ENCODE peak calls at places on chromosomes 2 and 18, in four cellular contexts. One of them, this sample, is unnamed.

GRCh38 chr2:118687201-118687600 is 160.2 kb downstream of the EN1 start:
- DNase-seq in GM12865: no peak
- DNase-seq in Caco-2: no peak
- DNase-seq in CD8-positive, alpha-beta memory T cell: no peak
- DNase-seq in this sample: no peak

GRCh38 chr18:63079114-63079513 is 240.5 kb downstream of the BCL2 start:
- DNase-seq in GM12865: peak
- DNase-seq in CD8-positive, alpha-beta memory T cell: no peak
- DNase-seq in Caco-2: no peak
- DNase-seq in this sample: no peak

GRCh38 chr2:223744580-223744979 is 92.8 kb downstream of the AP1S3 start:
- DNase-seq in CD8-positive, alpha-beta memory T cell: no peak
- DNase-seq in Caco-2: peak
- DNase-seq in GM12865: no peak
- DNase-seq in this sample: no peak

GRCh38 chr18:68660355-68661183 is 54.3 kb downstream of the TMX3 start:
- DNase-seq in GM12865: peak
- DNase-seq in CD8-positive, alpha-beta memory T cell: no peak
- DNase-seq in Caco-2: no peak
- DNase-seq in this sample: peak

GRCh38 chr18:46542545-46542944 is 114.5 kb downstream of the LOXHD1 start:
- DNase-seq in Caco-2: no peak
- DNase-seq in GM12865: no peak
- DNase-seq in CD8-positive, alpha-beta memory T cell: no peak
- DNase-seq in this sample: no peak

GRCh38 chr2:235390108-235390815 is 103.6 kb upstream of the AGAP1 start:
- DNase-seq in Caco-2: no peak
- DNase-seq in GM12865: peak
- DNase-seq in CD8-positive, alpha-beta memory T cell: peak
- DNase-seq in this sample: peak

GRCh38 chr2:168964251-168964807 is 63.2 kb downstream of the G6PC2 start:
- DNase-seq in Caco-2: no peak
- DNase-seq in CD8-positive, alpha-beta memory T cell: no peak
- DNase-seq in GM12865: no peak
- DNase-seq in this sample: peak

GRCh38 chr18:79914614-79915160 is 36.8 kb downstream of the SLC66A2 start:
- DNase-seq in CD8-positive, alpha-beta memory T cell: no peak
- DNase-seq in Caco-2: no peak
- DNase-seq in GM12865: no peak
- DNase-seq in this sample: no peak

GRCh38 chr2:133667085-133667484 is 98.8 kb upstream of the NCKAP5 start:
- DNase-seq in Caco-2: no peak
- DNase-seq in GM12865: no peak
- DNase-seq in CD8-positive, alpha-beta memory T cell: no peak
- DNase-seq in this sample: no peak

GRCh38 chr2:1489486-1489885 is 76.2 kb downstream of the TPO start:
- DNase-seq in CD8-positive, alpha-beta memory T cell: no peak
- DNase-seq in GM12865: no peak
- DNase-seq in Caco-2: no peak
- DNase-seq in this sample: no peak

GRCh38 chr2:173607601-173608311 is 253.1 kb downstream of the CDCA7 start:
- DNase-seq in GM12865: no peak
- DNase-seq in CD8-positive, alpha-beta memory T cell: no peak
- DNase-seq in Caco-2: no peak
- DNase-seq in this sample: no peak

GRCh38 chr2:17442334-17442733 is 75.9 kb downstream of the RAD51AP2 start:
- DNase-seq in GM12865: no peak
- DNase-seq in CD8-positive, alpha-beta memory T cell: no peak
- DNase-seq in Caco-2: no peak
- DNase-seq in this sample: no peak

GRCh38 chr18:12639990-12640880 is 17.7 kb downstream of the SPIRE1 start:
- DNase-seq in Caco-2: no peak
- DNase-seq in CD8-positive, alpha-beta memory T cell: no peak
- DNase-seq in GM12865: no peak
- DNase-seq in this sample: no peak
- H3K4me3 ChIP-seq in Caco-2: no peak
- H3K4me3 ChIP-seq in CD8-positive, alpha-beta memory T cell: no peak
- H3K4me3 ChIP-seq in GM12865: no peak
- H3K4me3 ChIP-seq in this sample: no peak

DNA sequence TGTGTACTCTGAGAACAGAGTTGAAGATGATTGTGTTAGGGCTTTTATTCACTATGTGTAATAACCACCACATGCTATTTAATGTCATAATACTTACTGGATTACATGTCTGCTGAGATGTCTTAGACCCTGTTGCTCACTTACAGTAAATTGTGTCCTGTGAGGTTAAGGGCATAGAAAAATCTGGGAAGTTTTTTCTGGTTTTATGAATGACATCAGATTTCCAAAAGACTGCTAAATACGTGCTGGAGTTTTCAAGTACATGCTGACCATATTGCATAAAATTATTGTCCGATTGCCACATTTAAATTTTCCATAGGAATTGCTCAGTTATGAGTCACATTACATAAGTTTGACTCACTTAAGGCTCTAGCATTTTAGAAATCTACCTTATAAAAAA is 96.7 kb upstream of the COL5A2 start:
- DNase-seq in Caco-2: no peak
- DNase-seq in CD8-positive, alpha-beta memory T cell: no peak
- DNase-seq in GM12865: no peak
- DNase-seq in this sample: no peak
- H3K4me3 ChIP-seq in Caco-2: no peak
- H3K4me3 ChIP-seq in CD8-positive, alpha-beta memory T cell: no peak
- H3K4me3 ChIP-seq in GM12865: no peak
- H3K4me3 ChIP-seq in this sample: no peak

GRCh38 chr2:162926501-162926900 is 87.9 kb upstream of the KCNH7 start:
- DNase-seq in Caco-2: no peak
- DNase-seq in CD8-positive, alpha-beta memory T cell: no peak
- DNase-seq in GM12865: no peak
- DNase-seq in this sample: no peak
- H3K4me3 ChIP-seq in Caco-2: no peak
- H3K4me3 ChIP-seq in CD8-positive, alpha-beta memory T cell: no peak
- H3K4me3 ChIP-seq in GM12865: no peak
- H3K4me3 ChIP-seq in this sample: no peak

DNA sequence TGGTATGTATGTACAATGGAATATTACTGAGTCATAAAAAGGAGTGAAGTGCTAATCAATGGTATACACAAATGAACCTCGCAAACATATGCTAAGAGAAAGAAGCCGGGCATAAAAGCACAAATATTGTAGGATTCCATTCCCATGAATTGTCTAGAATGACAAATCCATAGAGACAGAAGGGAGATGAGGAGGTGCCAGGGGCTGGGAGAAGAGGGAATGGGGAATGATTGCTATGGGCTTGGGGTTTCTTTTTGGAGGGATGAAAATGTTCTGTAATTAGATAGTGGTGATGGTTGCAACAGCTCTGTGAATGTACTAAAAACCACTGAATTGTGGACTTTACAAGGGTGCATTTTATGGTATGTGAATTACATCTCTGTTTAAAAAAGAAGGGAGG is 73.5 kb downstream of the GLI2 start:
- DNase-seq in GM12865: no peak
- DNase-seq in Caco-2: no peak
- DNase-seq in CD8-positive, alpha-beta memory T cell: no peak
- DNase-seq in this sample: no peak
- H3K4me3 ChIP-seq in GM12865: no peak
- H3K4me3 ChIP-seq in Caco-2: no peak
- H3K4me3 ChIP-seq in CD8-positive, alpha-beta memory T cell: no peak
- H3K4me3 ChIP-seq in this sample: no peak

DNA sequence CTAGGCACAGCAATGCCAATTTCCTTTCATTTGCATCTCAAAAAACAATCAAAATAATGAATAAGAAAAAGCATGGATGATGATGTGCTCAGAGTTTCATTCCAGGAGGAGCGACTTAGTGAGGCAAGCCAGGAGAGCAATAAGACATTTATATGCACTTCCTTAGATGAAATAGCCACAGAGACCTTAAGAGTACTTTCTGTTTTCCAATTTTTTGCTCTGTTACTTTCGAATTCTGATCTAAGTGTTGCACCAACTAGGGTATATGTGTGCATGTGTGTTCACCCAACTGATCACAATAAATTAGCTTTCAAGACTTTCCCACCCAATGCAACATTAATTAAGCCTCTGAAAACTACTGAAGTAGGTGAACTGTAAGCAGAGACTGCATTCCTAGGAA is 709 bp downstream of the RAB27B start:
- DNase-seq in GM12865: no peak
- DNase-seq in Caco-2: no peak
- DNase-seq in CD8-positive, alpha-beta memory T cell: no peak
- DNase-seq in this sample: no peak
- H3K4me3 ChIP-seq in GM12865: no peak
- H3K4me3 ChIP-seq in Caco-2: peak
- H3K4me3 ChIP-seq in CD8-positive, alpha-beta memory T cell: peak
- H3K4me3 ChIP-seq in this sample: no peak

GRCh38 chr2:196963961-196964360 is 37.5 kb upstream of the PGAP1 start:
- DNase-seq in CD8-positive, alpha-beta memory T cell: no peak
- DNase-seq in GM12865: no peak
- DNase-seq in Caco-2: no peak
- DNase-seq in this sample: no peak

GRCh38 chr2:196970089-196970488 is 43.6 kb upstream of the PGAP1 start:
- DNase-seq in Caco-2: no peak
- DNase-seq in CD8-positive, alpha-beta memory T cell: no peak
- DNase-seq in GM12865: no peak
- DNase-seq in this sample: no peak

GRCh38 chr2:196967775-196968174 is 41.3 kb upstream of the PGAP1 start:
- DNase-seq in CD8-positive, alpha-beta memory T cell: no peak
- DNase-seq in GM12865: no peak
- DNase-seq in Caco-2: no peak
- DNase-seq in this sample: no peak

GRCh38 chr2:196966078-196966477 is 39.6 kb upstream of the PGAP1 start:
- DNase-seq in GM12865: no peak
- DNase-seq in Caco-2: no peak
- DNase-seq in CD8-positive, alpha-beta memory T cell: no peak
- DNase-seq in this sample: no peak

DNA sequence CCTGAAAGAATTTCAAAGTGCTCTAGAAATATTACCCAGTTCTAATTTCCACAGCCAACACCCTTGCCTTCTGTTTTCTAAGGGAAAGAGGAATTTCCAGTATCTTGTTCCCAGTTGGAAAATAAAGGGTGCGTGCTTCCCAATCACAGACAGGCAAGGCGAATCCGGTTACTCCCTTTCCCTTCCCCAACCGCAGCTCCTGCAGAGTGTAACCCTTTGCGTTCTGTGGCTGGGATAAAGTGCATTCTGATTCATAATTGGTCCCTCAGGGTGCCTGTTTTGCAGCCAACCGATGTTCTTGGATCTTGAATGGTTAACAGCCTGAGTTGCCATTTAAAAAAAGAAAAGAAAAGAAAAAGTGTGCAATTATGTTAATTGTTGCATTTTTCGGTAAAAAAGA is 40.6 kb upstream of the PGAP1 start:
- DNase-seq in Caco-2: no peak
- DNase-seq in GM12865: no peak
- DNase-seq in CD8-positive, alpha-beta memory T cell: no peak
- DNase-seq in this sample: no peak
- H3K4me3 ChIP-seq in Caco-2: no peak
- H3K4me3 ChIP-seq in GM12865: no peak
- H3K4me3 ChIP-seq in CD8-positive, alpha-beta memory T cell: no peak
- H3K4me3 ChIP-seq in this sample: no peak

GRCh38 chr2:45014016-45014702 is 4.9 kb upstream of the SIX2 start:
- DNase-seq in GM12865: no peak
- DNase-seq in Caco-2: no peak
- DNase-seq in CD8-positive, alpha-beta memory T cell: no peak
- DNase-seq in this sample: peak
- H3K4me3 ChIP-seq in GM12865: no peak
- H3K4me3 ChIP-seq in Caco-2: no peak
- H3K4me3 ChIP-seq in CD8-positive, alpha-beta memory T cell: no peak
- H3K4me3 ChIP-seq in this sample: peak

GRCh38 chr2:10406016-10406415 is 42.1 kb downstream of the ODC1 start:
- DNase-seq in CD8-positive, alpha-beta memory T cell: no peak
- DNase-seq in GM12865: no peak
- DNase-seq in Caco-2: no peak
- DNase-seq in this sample: no peak
- H3K4me3 ChIP-seq in CD8-positive, alpha-beta memory T cell: no peak
- H3K4me3 ChIP-seq in GM12865: no peak
- H3K4me3 ChIP-seq in Caco-2: no peak
- H3K4me3 ChIP-seq in this sample: no peak

DNA sequence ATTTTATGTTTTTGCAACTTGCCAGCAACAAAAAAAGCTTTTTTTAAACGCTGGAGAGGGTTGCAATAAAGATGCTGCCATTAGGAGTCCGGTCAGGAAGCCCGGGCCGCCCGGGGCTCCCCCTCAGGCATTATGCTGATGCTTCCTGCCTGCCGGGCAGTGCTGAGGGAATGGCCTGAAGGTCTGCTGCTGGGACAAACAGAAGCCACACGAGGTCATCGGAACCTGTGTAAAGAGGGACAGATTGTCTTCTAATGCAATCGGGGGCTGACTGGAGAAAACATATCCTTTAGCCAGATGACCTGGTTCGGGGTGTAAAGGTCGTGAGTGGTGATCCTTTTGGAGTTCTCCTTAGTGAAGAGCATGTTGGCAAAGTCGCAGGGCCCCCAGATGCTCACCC is 2.3 kb downstream of the IMPA2 start:
- DNase-seq in CD8-positive, alpha-beta memory T cell: no peak
- DNase-seq in GM12865: no peak
- DNase-seq in Caco-2: no peak
- DNase-seq in this sample: no peak
- H3K4me3 ChIP-seq in CD8-positive, alpha-beta memory T cell: no peak
- H3K4me3 ChIP-seq in GM12865: no peak
- H3K4me3 ChIP-seq in Caco-2: no peak
- H3K4me3 ChIP-seq in this sample: no peak

GRCh38 chr2:74499269-74499939 is at the start of gene LBX2:
- DNase-seq in Caco-2: no peak
- DNase-seq in GM12865: no peak
- DNase-seq in CD8-positive, alpha-beta memory T cell: no peak
- DNase-seq in this sample: no peak
- H3K4me3 ChIP-seq in Caco-2: peak
- H3K4me3 ChIP-seq in GM12865: peak
- H3K4me3 ChIP-seq in CD8-positive, alpha-beta memory T cell: peak
- H3K4me3 ChIP-seq in this sample: no peak